ENCODE peak calls at places on chromosomes 12 and 14, in four cellular contexts. L is astrocyte, Y is AG08395, F is COLO829. A is an unnamed sample.

GRCh38 chr12:108333898-108334699 is 5.0 kb downstream of the CMKLR1 start:
- DNase-seq in L (peak; percentile 17), Y (peak; percentile 39), F (peak; percentile 17), A (no peak)

GRCh38 chr12:122081108-122081696 is 2.6 kb downstream of the MLXIP start:
- DNase-seq in L (no peak), Y (no peak), F (peak; percentile 56), A (no peak)

GRCh38 chr12:91406920-91407341 is 224.3 kb upstream of the DCN start:
- DNase-seq in L (peak; percentile 32), Y (no peak), F (peak; percentile 85), A (peak; percentile 70)

GRCh38 chr14:33793711-33794110 is 157.2 kb downstream of the EGLN3 start:
- DNase-seq in L (no peak), Y (no peak), F (no peak), A (no peak)

GRCh38 chr12:110316861-110317260 is 35.8 kb downstream of the ATP2A2 start:
- DNase-seq in L (peak; percentile 86), Y (peak; percentile 60), F (peak; percentile 69), A (no peak)

GRCh38 chr14:67846029-67846610 is 26.5 kb downstream of the RAD51B start:
- DNase-seq in L (no peak), Y (no peak), F (no peak), A (no peak)

GRCh38 chr12:132300789-132301722 is 28.3 kb downstream of the GALNT9 start:
- DNase-seq in L (no peak), Y (no peak), F (no peak), A (no peak)

GRCh38 chr12:96069511-96070231 is 34.3 kb upstream of the LTA4H start:
- DNase-seq in L (no peak), Y (no peak), F (no peak), A (no peak)

GRCh38 chr12:111546758-111547383 is 52.2 kb downstream of the ATXN2 start:
- DNase-seq in L (peak; percentile 46), Y (no peak), F (no peak), A (no peak)

GRCh38 chr14:71250791-71251190 is 343.5 kb downstream of the PCNX1 start:
- DNase-seq in L (no peak), Y (no peak), F (no peak), A (no peak)

GRCh38 chr14:64953310-64953654 is 10.7 kb upstream of the GPX2 start:
- DNase-seq in L (no peak), Y (no peak), F (no peak), A (no peak)

GRCh38 chr12:108260969-108261368 is 78.1 kb downstream of the CMKLR1 start:
- DNase-seq in L (no peak), Y (no peak), F (no peak), A (no peak)

GRCh38 chr12:90695415-90695814 is 259.6 kb downstream of the CCER1 start:
- DNase-seq in L (no peak), Y (no peak), F (no peak), A (no peak)

GRCh38 chr12:130832561-130833209 is 6.4 kb downstream of the STX2 start:
- DNase-seq in L (peak; percentile 55), Y (peak; percentile 52), F (no peak), A (no peak)

GRCh38 chr12:21165048-21165447 is 34.1 kb downstream of the SLCO1B1 start:
- DNase-seq in L (no peak), Y (no peak), F (no peak), A (no peak)

GRCh38 chr12:40727774-40728483 is 35.7 kb downstream of the CNTN1 start:
- DNase-seq in L (no peak), Y (no peak), F (no peak), A (no peak)

GRCh38 chr14:93538411-93538810 is 107.7 kb downstream of the UNC79 start:
- DNase-seq in L (no peak), Y (no peak), F (no peak), A (no peak)

GRCh38 chr14:33564774-33565630 is 385.9 kb downstream of the EGLN3 start:
- DNase-seq in L (peak; percentile 91), Y (peak; percentile 30), F (no peak), A (no peak)

GRCh38 chr14:99752486-99753121 is 40.6 kb upstream of the EML1 start:
- DNase-seq in L (peak; percentile 69), Y (peak; percentile 64), F (no peak), A (peak; percentile 20)

GRCh38 chr12:49364989-49365388 is 2.3 kb upstream of the SPATS2 start:
- DNase-seq in L (peak; percentile 82), Y (peak; percentile 48), F (no peak), A (no peak)

GRCh38 chr14:63492391-63492790 is 50.8 kb downstream of the PPP2R5E start:
- DNase-seq in L (peak; percentile 85), Y (peak; percentile 79), F (peak; percentile 26), A (peak; percentile 39)

GRCh38 chr12:116881325-116881866 is at the start of gene HRK:
- DNase-seq in L (no peak), Y (no peak), F (no peak), A (peak; percentile 52)

GRCh38 chr14:103801459-103801858 is 45.9 kb downstream of the PPP1R13B start:
- DNase-seq in L (peak; percentile 86), Y (peak; percentile 66), F (no peak), A (peak; percentile 40)

GRCh38 chr12:47758834-47759690 is at the start of gene RAPGEF3:
- DNase-seq in L (peak; percentile 66), Y (peak; percentile 93), F (peak; percentile 62), A (peak; percentile 91)

GRCh38 chr12:15709524-15709923 is 79.7 kb downstream of the EPS8 start:
- DNase-seq in L (no peak), Y (no peak), F (no peak), A (no peak)

GRCh38 chr12:121424632-121424992 is 24.7 kb downstream of the RNF34 start:
- DNase-seq in L (no peak), Y (no peak), F (no peak), A (no peak)

GRCh38 chr12:464484-465267 is 4.9 kb downstream of the B4GALNT3 start:
- DNase-seq in L (peak; percentile 10), Y (no peak), F (no peak), A (no peak)

GRCh38 chr12:12513416-12514006 is 49.2 kb downstream of the DUSP16 start:
- DNase-seq in L (no peak), Y (no peak), F (no peak), A (no peak)

GRCh38 chr12:25308761-25309160 is 58.0 kb upstream of the KRAS start:
- DNase-seq in L (peak; percentile 63), Y (no peak), F (no peak), A (no peak)

GRCh38 chr12:98182791-98183190 is 332.6 kb upstream of the TMPO start:
- DNase-seq in L (no peak), Y (no peak), F (no peak), A (no peak)

GRCh38 chr14:33986804-33987203 is 35.9 kb upstream of the EGLN3 start:
- DNase-seq in L (peak; percentile 97), Y (peak; percentile 83), F (peak; percentile 48), A (no peak)

GRCh38 chr14:99579903-99580570 is 24.0 kb downstream of the CCDC85C start:
- DNase-seq in L (peak; percentile 95), Y (peak; percentile 56), F (no peak), A (peak; percentile 54)

GRCh38 chr14:89393346-89393745 is 23.7 kb downstream of the FOXN3 start:
- DNase-seq in L (no peak), Y (no peak), F (no peak), A (no peak)

A was measured in LoVo.